ENCODE peak calls at places on chromosomes 11 and 22, in four cellular contexts. One of them, this sample, is unnamed.
A peak's percentile ranks its signal among the peaks of the same experiment; 100 is the strongest.

GRCh38 chr11:92332986-92333385 is 108.4 kb downstream of the FAT3 start:
- DNase-seq in HepG2: no peak
- DNase-seq in GM12891: no peak
- DNase-seq in GM12878: no peak
- DNase-seq in this sample: no peak

GRCh38 chr11:75615709-75616108 is 53.1 kb downstream of the MAP6 start:
- DNase-seq in HepG2: no peak
- DNase-seq in GM12891: no peak
- DNase-seq in GM12878: no peak
- DNase-seq in this sample: peak; percentile 41

GRCh38 chr11:2791521-2792375 is 92.0 kb upstream of the KCNQ1OT1 start:
- DNase-seq in HepG2: no peak
- DNase-seq in GM12891: no peak
- DNase-seq in GM12878: no peak
- DNase-seq in this sample: no peak

GRCh38 chr22:41435560-41435959 is 11.0 kb downstream of the TOB2 start:
- DNase-seq in HepG2: no peak
- DNase-seq in GM12891: no peak
- DNase-seq in GM12878: no peak
- DNase-seq in this sample: no peak

GRCh38 chr11:111541209-111542061 is 915 bp downstream of the LAYN start:
- DNase-seq in HepG2: no peak
- DNase-seq in GM12891: no peak
- DNase-seq in GM12878: no peak
- DNase-seq in this sample: peak; percentile 59

GRCh38 chr11:117058761-117059233 is 39.4 kb downstream of the SIK3 start:
- DNase-seq in HepG2: no peak
- DNase-seq in GM12891: no peak
- DNase-seq in GM12878: no peak
- DNase-seq in this sample: peak; percentile 38

GRCh38 chr11:77106321-77106720 is 3.7 kb downstream of the OMP start:
- DNase-seq in HepG2: no peak
- DNase-seq in GM12891: no peak
- DNase-seq in GM12878: no peak
- DNase-seq in this sample: no peak

GRCh38 chr11:58133329-58134076 is 8.2 kb upstream of the OR9I1 start:
- DNase-seq in HepG2: no peak
- DNase-seq in GM12891: no peak
- DNase-seq in GM12878: no peak
- DNase-seq in this sample: no peak

GRCh38 chr22:35860837-35861236 is 143.2 kb downstream of the APOL5 start:
- DNase-seq in HepG2: no peak
- DNase-seq in GM12891: no peak
- DNase-seq in GM12878: no peak
- DNase-seq in this sample: no peak

GRCh38 chr11:90219438-90219837 is 3.4 kb downstream of the CHORDC1 start:
- DNase-seq in HepG2: no peak
- DNase-seq in GM12891: no peak
- DNase-seq in GM12878: no peak
- DNase-seq in this sample: no peak

DNA sequence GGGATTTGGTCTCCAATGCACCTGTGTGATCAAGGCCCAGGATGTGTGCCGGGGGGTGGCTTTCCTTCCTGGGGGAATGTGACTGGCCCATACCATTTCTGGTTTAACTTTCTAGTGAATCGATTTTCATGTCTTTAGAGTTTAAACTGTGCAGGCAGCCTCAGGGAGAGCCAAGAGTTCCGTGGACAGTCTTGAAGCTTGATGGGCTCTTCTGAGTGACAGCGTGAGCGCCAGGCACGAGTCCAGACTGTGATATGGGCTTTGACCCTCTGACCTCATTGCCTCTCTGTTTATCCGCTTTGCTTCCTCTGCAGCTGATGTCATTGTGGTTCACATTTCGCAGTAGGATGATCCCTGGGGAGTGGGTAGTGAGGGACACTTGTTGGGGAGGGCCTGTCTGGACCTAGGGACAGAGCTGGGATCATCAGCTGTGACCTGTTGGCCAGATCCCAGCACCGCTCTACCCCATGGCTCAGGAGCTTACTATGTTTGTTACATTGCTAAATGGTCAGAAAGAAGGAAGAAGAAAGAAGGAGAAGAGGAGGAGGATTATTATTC is 80.6 kb upstream of the CLDN5 start:
- DNase-seq in HepG2: peak; percentile 27
- DNase-seq in GM12891: no peak
- DNase-seq in GM12878: no peak
- DNase-seq in this sample: no peak
- TF ChIP-seq TAF1 in HepG2: no peak
- TF ChIP-seq TAF1 in GM12891: no peak
- TF ChIP-seq TAF1 in GM12878: no peak
- TF ChIP-seq TAF1 in this sample: no peak

GRCh38 chr11:108970221-108970991 is 305.5 kb downstream of the DDX10 start:
- DNase-seq in HepG2: no peak
- DNase-seq in GM12891: no peak
- DNase-seq in GM12878: no peak
- DNase-seq in this sample: no peak

GRCh38 chr11:108967571-108967970 is 302.7 kb downstream of the DDX10 start:
- DNase-seq in HepG2: no peak
- DNase-seq in GM12891: no peak
- DNase-seq in GM12878: no peak
- DNase-seq in this sample: peak; percentile 58

GRCh38 chr11:108975641-108976071 is 310.8 kb downstream of the DDX10 start:
- DNase-seq in HepG2: no peak
- DNase-seq in GM12891: no peak
- DNase-seq in GM12878: no peak
- DNase-seq in this sample: no peak

GRCh38 chr11:108973402-108974119 is 308.7 kb downstream of the DDX10 start:
- DNase-seq in HepG2: no peak
- DNase-seq in GM12891: no peak
- DNase-seq in GM12878: no peak
- DNase-seq in this sample: no peak
- TF ChIP-seq TAF1 in HepG2: no peak
- TF ChIP-seq TAF1 in GM12891: no peak
- TF ChIP-seq TAF1 in GM12878: no peak
- TF ChIP-seq TAF1 in this sample: peak; percentile 10

GRCh38 chr11:73313652-73314051 is 5.6 kb downstream of the ARHGEF17 start:
- DNase-seq in HepG2: no peak
- DNase-seq in GM12891: no peak
- DNase-seq in GM12878: no peak
- DNase-seq in this sample: no peak
- TF ChIP-seq TAF1 in HepG2: no peak
- TF ChIP-seq TAF1 in GM12891: no peak
- TF ChIP-seq TAF1 in GM12878: no peak
- TF ChIP-seq TAF1 in this sample: no peak

GRCh38 chr11:4578624-4579023 is 2.9 kb upstream of the OR52I2 start:
- DNase-seq in HepG2: no peak
- DNase-seq in GM12891: no peak
- DNase-seq in GM12878: no peak
- DNase-seq in this sample: no peak

GRCh38 chr11:4577761-4578160 is 3.8 kb upstream of the OR52I2 start:
- DNase-seq in HepG2: no peak
- DNase-seq in GM12891: no peak
- DNase-seq in GM12878: no peak
- DNase-seq in this sample: no peak

GRCh38 chr11:4576880-4577279 is 4.7 kb upstream of the OR52I2 start:
- DNase-seq in HepG2: no peak
- DNase-seq in GM12891: no peak
- DNase-seq in GM12878: no peak
- DNase-seq in this sample: no peak

GRCh38 chr11:4581443-4581842 is at the start of gene OR52I2:
- DNase-seq in HepG2: no peak
- DNase-seq in GM12891: no peak
- DNase-seq in GM12878: no peak
- DNase-seq in this sample: no peak

DNA sequence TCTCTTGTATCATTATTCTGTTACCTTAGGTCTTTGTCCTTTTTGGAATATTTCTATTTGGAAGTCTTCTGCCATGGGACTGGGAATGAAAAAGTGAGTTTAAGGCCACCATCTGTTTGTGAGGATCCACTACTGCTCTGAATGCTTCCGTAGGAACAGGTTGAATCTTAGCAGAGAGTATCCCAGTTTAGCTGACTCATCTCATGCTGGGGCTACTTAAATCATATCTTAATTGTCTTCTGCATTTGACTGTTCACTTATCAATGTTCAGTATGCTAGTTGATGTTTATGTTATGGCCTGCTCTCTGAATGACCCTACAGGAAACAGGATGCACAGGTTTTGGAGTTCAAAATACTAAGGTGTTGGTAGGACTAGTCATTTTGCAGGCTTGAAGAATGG is 1.4 kb upstream of the OR52I2 start:
- DNase-seq in HepG2: no peak
- DNase-seq in GM12891: no peak
- DNase-seq in GM12878: no peak
- DNase-seq in this sample: no peak
- TF ChIP-seq TAF1 in HepG2: no peak
- TF ChIP-seq TAF1 in GM12891: no peak
- TF ChIP-seq TAF1 in GM12878: no peak
- TF ChIP-seq TAF1 in this sample: no peak

GRCh38 chr11:134228625-134229024 is 4.2 kb downstream of the VPS26B start:
- DNase-seq in HepG2: no peak
- DNase-seq in GM12891: peak; percentile 51
- DNase-seq in GM12878: peak; percentile 83
- DNase-seq in this sample: no peak

GRCh38 chr11:134229131-134229790 is 4.8 kb downstream of the VPS26B start:
- DNase-seq in HepG2: no peak
- DNase-seq in GM12891: no peak
- DNase-seq in GM12878: no peak
- DNase-seq in this sample: no peak

GRCh38 chr11:134233729-134234179 is 9.3 kb downstream of the VPS26B start:
- DNase-seq in HepG2: no peak
- DNase-seq in GM12891: no peak
- DNase-seq in GM12878: no peak
- DNase-seq in this sample: no peak

GRCh38 chr11:134231958-134232674 is 7.6 kb downstream of the VPS26B start:
- DNase-seq in HepG2: no peak
- DNase-seq in GM12891: no peak
- DNase-seq in GM12878: no peak
- DNase-seq in this sample: peak; percentile 68

GRCh38 chr11:134230339-134230738 is 5.9 kb downstream of the VPS26B start:
- DNase-seq in HepG2: no peak
- DNase-seq in GM12891: no peak
- DNase-seq in GM12878: no peak
- DNase-seq in this sample: no peak
- TF ChIP-seq TAF1 in HepG2: no peak
- TF ChIP-seq TAF1 in GM12891: no peak
- TF ChIP-seq TAF1 in GM12878: no peak
- TF ChIP-seq TAF1 in this sample: no peak

GRCh38 chr11:95229199-95230053 is 1.6 kb downstream of the SESN3 start:
- DNase-seq in HepG2: no peak
- DNase-seq in GM12891: no peak
- DNase-seq in GM12878: no peak
- DNase-seq in this sample: peak; percentile 14
- TF ChIP-seq TAF1 in HepG2: no peak
- TF ChIP-seq TAF1 in GM12891: no peak
- TF ChIP-seq TAF1 in GM12878: no peak
- TF ChIP-seq TAF1 in this sample: no peak

GRCh38 chr22:23042179-23042578 is 28.1 kb upstream of the GNAZ start:
- DNase-seq in HepG2: no peak
- DNase-seq in GM12891: no peak
- DNase-seq in GM12878: no peak
- DNase-seq in this sample: no peak

GRCh38 chr22:23045461-23045860 is 24.9 kb upstream of the GNAZ start:
- DNase-seq in HepG2: no peak
- DNase-seq in GM12891: no peak
- DNase-seq in GM12878: no peak
- DNase-seq in this sample: no peak

GRCh38 chr22:23044570-23044969 is 25.7 kb upstream of the GNAZ start:
- DNase-seq in HepG2: no peak
- DNase-seq in GM12891: no peak
- DNase-seq in GM12878: no peak
- DNase-seq in this sample: no peak

GRCh38 chr22:23047742-23048141 is 22.6 kb upstream of the GNAZ start:
- DNase-seq in HepG2: no peak
- DNase-seq in GM12891: no peak
- DNase-seq in GM12878: no peak
- DNase-seq in this sample: no peak

DNA sequence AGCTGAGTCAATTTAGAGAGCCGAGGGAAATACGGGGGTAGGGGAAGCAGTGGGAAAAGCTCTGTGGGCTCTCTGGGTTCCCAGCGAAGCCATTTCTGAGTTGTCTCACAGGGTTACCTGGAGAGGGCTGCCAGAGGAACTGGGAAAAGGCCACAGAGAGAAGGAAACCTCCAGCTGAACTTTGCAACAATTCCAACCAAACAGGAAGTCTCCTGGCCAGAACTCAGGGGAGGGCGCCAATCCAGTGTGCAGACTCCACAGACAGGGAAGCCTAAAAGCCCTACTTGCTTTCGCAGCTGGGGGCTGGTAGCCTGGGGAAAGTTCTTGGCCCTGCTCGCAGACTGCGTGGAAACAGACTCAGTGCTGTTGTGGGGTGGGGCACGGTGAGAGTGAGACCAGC is 23.1 kb upstream of the GNAZ start:
- DNase-seq in HepG2: no peak
- DNase-seq in GM12891: no peak
- DNase-seq in GM12878: no peak
- DNase-seq in this sample: no peak
- TF ChIP-seq TAF1 in HepG2: no peak
- TF ChIP-seq TAF1 in GM12891: no peak
- TF ChIP-seq TAF1 in GM12878: no peak
- TF ChIP-seq TAF1 in this sample: no peak

DNA sequence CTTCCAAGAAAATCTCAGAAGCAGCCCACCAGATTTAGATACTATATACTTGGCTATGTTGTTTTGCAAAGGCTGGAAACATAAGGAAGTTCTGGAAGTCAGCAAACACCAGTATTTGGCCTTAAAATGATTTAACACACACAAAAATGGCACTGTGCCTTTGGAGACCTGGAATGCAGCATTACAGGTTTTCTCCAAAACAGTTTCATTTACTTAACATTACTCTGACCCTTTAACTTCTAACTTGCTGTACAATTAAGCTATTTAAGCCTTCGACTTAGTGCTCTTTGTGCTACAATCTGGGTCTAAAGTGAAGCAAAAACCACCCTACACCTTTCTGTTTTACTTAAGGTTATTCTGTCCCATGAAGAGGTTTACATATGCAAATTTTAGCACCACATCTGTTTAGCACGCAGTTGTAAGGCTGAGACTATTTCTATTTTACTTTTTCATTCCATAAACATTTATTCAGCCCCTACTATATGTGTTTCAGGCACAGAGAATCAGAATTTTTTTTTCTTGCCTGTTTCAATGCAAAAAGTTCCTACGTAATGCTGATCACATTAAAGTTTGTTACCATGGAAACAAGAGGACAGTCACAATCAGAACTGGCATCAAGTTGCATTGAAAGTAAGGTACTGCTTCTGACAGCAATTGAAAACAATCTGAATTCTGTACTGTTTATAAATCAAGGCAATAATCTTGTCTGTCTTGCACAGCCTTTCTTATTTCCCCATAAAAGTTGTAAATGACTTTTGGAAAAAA is 70.3 kb downstream of the MAML2 start:
- DNase-seq in HepG2: no peak
- DNase-seq in GM12891: no peak
- DNase-seq in GM12878: no peak
- DNase-seq in this sample: no peak
- TF ChIP-seq TAF1 in HepG2: no peak
- TF ChIP-seq TAF1 in GM12891: no peak
- TF ChIP-seq TAF1 in GM12878: no peak
- TF ChIP-seq TAF1 in this sample: no peak